ENCODE peak calls at places on chromosomes 5 and 9, in five cellular contexts. P, V, D, O and Y are unnamed samples.

GRCh38 chr5:172524573-172525021 is 70.3 kb upstream of the SH3PXD2B start:
- DNase-seq in P (no peak), V (no peak), D (no peak), O (no peak), Y (no peak)

GRCh38 chr5:137735531-137736284 is at the start of gene KLHL3:
- DNase-seq in P (peak; percentile 95), V (no peak), D (no peak), O (peak; percentile 13), Y (no peak)

GRCh38 chr9:124197177-124198095 is 60.3 kb upstream of the NEK6 start:
- DNase-seq in P (no peak), V (no peak), D (no peak), O (no peak), Y (peak; percentile 87)

GRCh38 chr5:31197183-31197582 is 3.7 kb downstream of the CDH6 start:
- DNase-seq in P (no peak), V (no peak), D (no peak), O (no peak), Y (no peak)

GRCh38 chr5:93831449-93831848 is 90.0 kb upstream of the POU5F2 start:
- DNase-seq in P (no peak), V (peak; percentile 20), D (no peak), O (no peak), Y (no peak)

GRCh38 chr9:110199643-110200042 is 8.3 kb downstream of the C9orf152 start:
- DNase-seq in P (no peak), V (no peak), D (no peak), O (no peak), Y (no peak)

GRCh38 chr9:18245911-18246310 is 228.0 kb upstream of the ADAMTSL1 start:
- DNase-seq in P (no peak), V (no peak), D (no peak), O (no peak), Y (no peak)

GRCh38 chr5:1107167-1108007 is 4.5 kb downstream of the SLC12A7 start:
- DNase-seq in P (peak; percentile 61), V (no peak), D (no peak), O (peak; percentile 73), Y (peak; percentile 39)

GRCh38 chr5:28014779-28015178 is 976.4 kb upstream of the CDH9 start:
- DNase-seq in P (peak; percentile 68), V (no peak), D (no peak), O (peak; percentile 48), Y (peak; percentile 15)

GRCh38 chr9:7533376-7534090 is 266.0 kb downstream of the DMAC1 start:
- DNase-seq in P (no peak), V (no peak), D (no peak), O (no peak), Y (no peak)

GRCh38 chr9:123107639-123108285 is 74.3 kb downstream of the GPR21 start:
- DNase-seq in P (peak; percentile 57), V (no peak), D (no peak), O (no peak), Y (no peak)

GRCh38 chr9:124771867-124772621 is 933 bp upstream of the NR6A1 start:
- DNase-seq in P (peak; percentile 90), V (peak; percentile 77), D (peak; percentile 57), O (peak; percentile 61), Y (no peak)

GRCh38 chr9:806285-807156 is 35.0 kb upstream of the DMRT1 start:
- DNase-seq in P (peak; percentile 62), V (peak; percentile 48), D (peak; percentile 8), O (peak; percentile 35), Y (no peak)

GRCh38 chr5:74179183-74179582 is 461.3 kb downstream of the ENC1 start:
- DNase-seq in P (no peak), V (no peak), D (no peak), O (no peak), Y (no peak)

GRCh38 chr5:116409591-116410296 is 164.9 kb downstream of the SEMA6A start:
- DNase-seq in P (no peak), V (no peak), D (no peak), O (no peak), Y (no peak)

GRCh38 chr5:6216516-6217075 is 161.8 kb downstream of the MED10 start:
- DNase-seq in P (no peak), V (no peak), D (no peak), O (no peak), Y (no peak)

GRCh38 chr5:34687269-34688011 is 31.3 kb downstream of the RAI14 start:
- DNase-seq in P (no peak), V (peak; percentile 47), D (no peak), O (no peak), Y (no peak)

GRCh38 chr5:32462618-32463017 is 18.1 kb upstream of the ZFR start:
- DNase-seq in P (no peak), V (peak; percentile 32), D (no peak), O (no peak), Y (no peak)

GRCh38 chr5:593511-593910 is 18.6 kb upstream of the CEP72 start:
- DNase-seq in P (no peak), V (no peak), D (no peak), O (no peak), Y (no peak)

GRCh38 chr5:36068751-36069281 is 2.1 kb upstream of the UGT3A2 start:
- DNase-seq in P (no peak), V (no peak), D (no peak), O (no peak), Y (no peak)

GRCh38 chr5:112691758-112692157 is 45.9 kb upstream of the APC start:
- DNase-seq in P (peak; percentile 81), V (peak; percentile 38), D (peak; percentile 20), O (peak; percentile 65), Y (peak; percentile 56)

GRCh38 chr9:112271466-112272098 is 61.8 kb downstream of the PTBP3 start:
- DNase-seq in P (no peak), V (peak; percentile 31), D (no peak), O (peak; percentile 39), Y (no peak)

GRCh38 chr9:13863112-13863511 is 450.8 kb downstream of the NFIB start:
- DNase-seq in P (no peak), V (no peak), D (no peak), O (no peak), Y (no peak)

GRCh38 chr5:17381926-17382325 is 116.1 kb upstream of the TAF11L2 start:
- DNase-seq in P (no peak), V (no peak), D (no peak), O (no peak), Y (peak; percentile 76)

GRCh38 chr5:22754155-22754554 is 99.0 kb downstream of the CDH12 start:
- DNase-seq in P (no peak), V (no peak), D (no peak), O (no peak), Y (no peak)

GRCh38 chr9:81427870-81428269 is 261.5 kb downstream of the TLE1 start:
- DNase-seq in P (peak; percentile 17), V (no peak), D (no peak), O (no peak), Y (peak; percentile 3)

GRCh38 chr9:18861599-18862546 is 171.1 kb downstream of the SAXO1 start:
- DNase-seq in P (peak; percentile 54), V (no peak), D (no peak), O (no peak), Y (no peak)

GRCh38 chr9:37954581-37954981 is 50.7 kb upstream of the SLC25A51 start:
- DNase-seq in P (no peak), V (no peak), D (no peak), O (no peak), Y (no peak)

GRCh38 chr9:37953204-37953774 is 49.4 kb upstream of the SLC25A51 start:
- DNase-seq in P (no peak), V (no peak), D (no peak), O (no peak), Y (no peak)

GRCh38 chr9:37952731-37953130 is 48.8 kb upstream of the SLC25A51 start:
- DNase-seq in P (no peak), V (peak; percentile 69), D (no peak), O (no peak), Y (no peak)

GRCh38 chr9:37951671-37952579 is 48.0 kb upstream of the SLC25A51 start:
- DNase-seq in P (no peak), V (peak; percentile 32), D (no peak), O (peak; percentile 90), Y (no peak)

DNA sequence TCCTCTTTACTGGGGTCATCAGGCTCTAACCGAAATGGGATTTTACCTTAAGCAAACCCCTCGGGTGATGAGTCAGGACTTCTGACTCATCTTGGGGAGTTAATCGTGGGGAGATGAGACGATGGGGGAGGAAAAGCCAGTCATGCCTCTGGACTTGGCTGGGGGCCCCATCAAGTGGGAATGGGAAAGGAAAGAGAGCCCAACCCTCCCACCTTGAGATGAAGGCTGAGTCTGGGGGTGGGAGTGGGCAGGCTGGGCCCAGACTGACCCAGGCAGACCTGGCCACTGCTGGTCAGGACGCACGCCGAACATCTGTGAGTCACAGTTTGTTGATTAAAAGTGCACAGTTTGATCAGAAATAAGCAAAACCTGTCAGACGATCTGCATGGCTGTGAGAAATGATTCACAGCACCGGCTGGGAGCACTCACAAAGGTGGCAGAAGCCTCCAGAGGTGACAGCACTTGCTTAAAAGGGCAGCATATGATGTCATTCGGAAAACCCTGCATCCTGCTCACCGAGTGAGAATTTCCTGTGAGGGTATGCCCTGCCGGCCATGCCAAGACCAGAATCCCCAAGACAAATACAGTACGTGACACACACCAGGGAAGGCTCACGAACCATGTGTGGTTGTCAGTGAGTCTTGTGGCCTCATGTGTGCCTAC is 50.0 kb upstream of the SLC25A51 start:
- DNase-seq in P (no peak), V (peak; percentile 92), D (peak; percentile 73), O (no peak), Y (no peak)
- TF ChIP-seq REST in P (no peak), V (no peak), D (no peak), O (no peak), Y (no peak)

DNA sequence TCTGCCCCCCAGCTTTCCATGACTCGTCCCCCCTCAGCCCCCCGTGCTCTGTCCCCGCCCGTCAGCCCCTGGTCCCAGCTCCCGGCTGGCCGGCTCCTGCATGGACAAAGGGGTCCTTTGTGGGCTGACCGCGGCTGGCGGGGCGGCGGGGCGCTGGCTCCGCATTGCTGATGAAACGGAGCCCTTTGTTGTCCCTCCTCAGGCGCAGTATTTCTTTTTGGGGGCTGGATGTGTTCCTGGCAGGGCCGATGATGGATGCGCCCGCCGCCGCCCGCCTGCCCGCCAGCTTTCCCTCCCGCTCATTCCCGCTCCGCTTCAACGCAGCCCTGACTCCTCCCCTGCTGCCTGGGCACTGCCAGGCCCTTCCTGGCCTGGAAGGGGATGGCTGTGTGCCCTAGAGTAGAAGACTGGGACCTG is 28.8 kb downstream of the CXXC5 start:
- DNase-seq in P (no peak), V (no peak), D (no peak), O (no peak), Y (no peak)
- H3K27ac ChIP-seq in P (no peak overlapping the region), V (no peak overlapping the region), D (peak overlapping the region; percentile 70), O (no peak overlapping the region), Y (no peak overlapping the region)

GRCh38 chr5:109143001-109143400 is 266.8 kb downstream of the PJA2 start:
- DNase-seq in P (no peak), V (no peak), D (no peak), O (no peak), Y (no peak)
- TF ChIP-seq REST in P (no peak), V (no peak), D (no peak), O (no peak), Y (no peak)

GRCh38 chr9:137095664-137096517 is 9.1 kb downstream of the MAN1B1 start:
- DNase-seq in P (peak; percentile 29), V (no peak), D (no peak), O (no peak), Y (no peak)
- H3K27ac ChIP-seq in P (no peak overlapping the region), V (no peak overlapping the region), D (no peak overlapping the region), O (no peak overlapping the region), Y (no peak overlapping the region)

GRCh38 chr9:102974530-102974929 is 20.6 kb upstream of the CYLC2 start:
- DNase-seq in P (no peak), V (peak; percentile 1), D (no peak), O (no peak), Y (no peak)
- TF ChIP-seq REST in P (no peak), V (no peak), D (no peak), O (no peak), Y (no peak)

GRCh38 chr5:111550282-111551020 is 38.1 kb upstream of the STARD4 start:
- DNase-seq in P (peak; percentile 96), V (peak; percentile 58), D (peak; percentile 69), O (peak; percentile 63), Y (peak; percentile 61)
- H3K27ac ChIP-seq in P (peak overlapping the region; percentile 24), V (peak overlapping the region; percentile 11), D (no peak overlapping the region), O (no peak overlapping the region), Y (no peak overlapping the region)